ENCODE peak calls at places on chromosomes 5 and 9, in ten cellular contexts. One of them, this sample, is unnamed.

GRCh38 chr9:7103382-7104170 is 345.8 kb downstream of the KDM4C start:
- DNase-seq in A549: no peak
- DNase-seq in erythroblast: peak; percentile 34
- DNase-seq in GM12892: no peak
- DNase-seq in H54: no peak
- DNase-seq in H1: no peak
- DNase-seq in spleen: no peak
- DNase-seq in stomach: no peak
- DNase-seq in Peyer's patch: no peak
- DNase-seq in tibial nerve: no peak
- DNase-seq in this sample: no peak

GRCh38 chr5:150499437-150499956 is 8.4 kb upstream of the NDST1 start:
- DNase-seq in spleen: no peak
- DNase-seq in stomach: no peak
- DNase-seq in tibial nerve: no peak
- DNase-seq in GM12892: no peak
- DNase-seq in A549: no peak
- DNase-seq in Peyer's patch: no peak
- DNase-seq in H1: no peak
- DNase-seq in H54: no peak
- DNase-seq in erythroblast: peak; percentile 80
- DNase-seq in this sample: no peak

GRCh38 chr9:76894198-76894597 is 11.7 kb downstream of the PRUNE2 start:
- DNase-seq in erythroblast: no peak
- DNase-seq in A549: no peak
- DNase-seq in Peyer's patch: no peak
- DNase-seq in GM12892: no peak
- DNase-seq in stomach: no peak
- DNase-seq in spleen: no peak
- DNase-seq in H1: no peak
- DNase-seq in tibial nerve: no peak
- DNase-seq in H54: no peak
- DNase-seq in this sample: no peak

GRCh38 chr9:125633116-125633743 is 73.8 kb downstream of the MAPKAP1 start:
- DNase-seq in spleen: no peak
- DNase-seq in Peyer's patch: no peak
- DNase-seq in tibial nerve: no peak
- DNase-seq in H54: no peak
- DNase-seq in H1: no peak
- DNase-seq in stomach: peak; percentile 43
- DNase-seq in erythroblast: no peak
- DNase-seq in GM12892: no peak
- DNase-seq in A549: no peak
- DNase-seq in this sample: no peak

GRCh38 chr5:155480731-155481131 is 467.2 kb downstream of the KIF4B start:
- DNase-seq in H54: no peak
- DNase-seq in stomach: no peak
- DNase-seq in A549: no peak
- DNase-seq in tibial nerve: no peak
- DNase-seq in Peyer's patch: no peak
- DNase-seq in H1: no peak
- DNase-seq in spleen: no peak
- DNase-seq in GM12892: no peak
- DNase-seq in erythroblast: no peak
- DNase-seq in this sample: no peak

GRCh38 chr9:132472599-132472998 is 62.6 kb downstream of the CFAP77 start:
- DNase-seq in spleen: no peak
- DNase-seq in A549: no peak
- DNase-seq in H54: no peak
- DNase-seq in Peyer's patch: no peak
- DNase-seq in stomach: no peak
- DNase-seq in erythroblast: no peak
- DNase-seq in tibial nerve: no peak
- DNase-seq in H1: no peak
- DNase-seq in GM12892: no peak
- DNase-seq in this sample: no peak

GRCh38 chr5:167730121-167730520 is 561.3 kb upstream of the WWC1 start:
- DNase-seq in stomach: no peak
- DNase-seq in H54: peak; percentile 26
- DNase-seq in erythroblast: no peak
- DNase-seq in tibial nerve: no peak
- DNase-seq in spleen: no peak
- DNase-seq in Peyer's patch: no peak
- DNase-seq in A549: peak; percentile 40
- DNase-seq in GM12892: no peak
- DNase-seq in H1: no peak
- DNase-seq in this sample: no peak

GRCh38 chr9:114426046-114426948 is 38.5 kb upstream of the AKNA start:
- DNase-seq in Peyer's patch: no peak
- DNase-seq in tibial nerve: no peak
- DNase-seq in spleen: peak; percentile 50
- DNase-seq in A549: no peak
- DNase-seq in H1: no peak
- DNase-seq in H54: no peak
- DNase-seq in stomach: no peak
- DNase-seq in GM12892: no peak
- DNase-seq in erythroblast: no peak
- DNase-seq in this sample: no peak

DNA sequence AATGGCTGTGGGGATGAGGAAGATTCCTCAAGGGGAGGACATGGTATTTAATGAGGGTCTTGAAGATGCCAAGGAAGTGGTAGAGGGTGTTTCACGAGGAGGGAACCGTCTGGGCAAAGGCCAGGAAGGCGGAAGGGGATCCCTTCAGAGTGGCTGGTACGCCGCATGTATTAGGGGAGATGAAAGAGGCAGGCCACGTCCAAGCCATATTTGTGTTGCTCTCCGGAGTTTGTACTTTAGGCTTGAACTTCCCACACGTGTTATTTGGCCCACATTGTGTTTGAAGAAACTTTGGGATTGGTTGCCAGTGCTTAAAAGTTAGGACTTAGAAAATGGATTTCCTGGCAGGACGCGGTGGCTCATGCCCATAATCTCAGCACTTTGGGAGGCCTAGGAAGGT is 1.2 kb downstream of the FXN start:
- DNase-seq in tibial nerve: no peak
- DNase-seq in H1: no peak
- DNase-seq in spleen: no peak
- DNase-seq in GM12892: no peak
- DNase-seq in H54: no peak
- DNase-seq in A549: no peak
- DNase-seq in erythroblast: no peak
- DNase-seq in stomach: no peak
- DNase-seq in Peyer's patch: no peak
- DNase-seq in this sample: no peak
- TF ChIP-seq POLR2A in tibial nerve: no peak
- TF ChIP-seq POLR2A in H1: no peak
- TF ChIP-seq POLR2A in spleen: no peak
- TF ChIP-seq POLR2A in GM12892: no peak
- TF ChIP-seq POLR2A in H54: no peak
- TF ChIP-seq POLR2A in A549: no peak
- TF ChIP-seq POLR2A in erythroblast: no peak
- TF ChIP-seq POLR2A in stomach: no peak
- TF ChIP-seq POLR2A in Peyer's patch: no peak
- TF ChIP-seq POLR2A in this sample: no peak

GRCh38 chr9:105557804-105558610 is at the start of gene FKTN:
- DNase-seq in erythroblast: peak; percentile 87
- DNase-seq in Peyer's patch: peak; percentile 81
- DNase-seq in A549: peak; percentile 80
- DNase-seq in stomach: peak; percentile 90
- DNase-seq in spleen: peak; percentile 97
- DNase-seq in H1: peak; percentile 68
- DNase-seq in GM12892: peak; percentile 74
- DNase-seq in tibial nerve: peak; percentile 73
- DNase-seq in H54: peak; percentile 90
- DNase-seq in this sample: peak; percentile 91
- TF ChIP-seq POLR2A in erythroblast: peak; percentile 64
- TF ChIP-seq POLR2A in Peyer's patch: no peak
- TF ChIP-seq POLR2A in A549: peak; percentile 60
- TF ChIP-seq POLR2A in stomach: no peak
- TF ChIP-seq POLR2A in spleen: no peak
- TF ChIP-seq POLR2A in H1: peak; percentile 55
- TF ChIP-seq POLR2A in GM12892: peak; percentile 84
- TF ChIP-seq POLR2A in tibial nerve: no peak
- TF ChIP-seq POLR2A in H54: peak; percentile 85
- TF ChIP-seq POLR2A in this sample: peak; percentile 20

DNA sequence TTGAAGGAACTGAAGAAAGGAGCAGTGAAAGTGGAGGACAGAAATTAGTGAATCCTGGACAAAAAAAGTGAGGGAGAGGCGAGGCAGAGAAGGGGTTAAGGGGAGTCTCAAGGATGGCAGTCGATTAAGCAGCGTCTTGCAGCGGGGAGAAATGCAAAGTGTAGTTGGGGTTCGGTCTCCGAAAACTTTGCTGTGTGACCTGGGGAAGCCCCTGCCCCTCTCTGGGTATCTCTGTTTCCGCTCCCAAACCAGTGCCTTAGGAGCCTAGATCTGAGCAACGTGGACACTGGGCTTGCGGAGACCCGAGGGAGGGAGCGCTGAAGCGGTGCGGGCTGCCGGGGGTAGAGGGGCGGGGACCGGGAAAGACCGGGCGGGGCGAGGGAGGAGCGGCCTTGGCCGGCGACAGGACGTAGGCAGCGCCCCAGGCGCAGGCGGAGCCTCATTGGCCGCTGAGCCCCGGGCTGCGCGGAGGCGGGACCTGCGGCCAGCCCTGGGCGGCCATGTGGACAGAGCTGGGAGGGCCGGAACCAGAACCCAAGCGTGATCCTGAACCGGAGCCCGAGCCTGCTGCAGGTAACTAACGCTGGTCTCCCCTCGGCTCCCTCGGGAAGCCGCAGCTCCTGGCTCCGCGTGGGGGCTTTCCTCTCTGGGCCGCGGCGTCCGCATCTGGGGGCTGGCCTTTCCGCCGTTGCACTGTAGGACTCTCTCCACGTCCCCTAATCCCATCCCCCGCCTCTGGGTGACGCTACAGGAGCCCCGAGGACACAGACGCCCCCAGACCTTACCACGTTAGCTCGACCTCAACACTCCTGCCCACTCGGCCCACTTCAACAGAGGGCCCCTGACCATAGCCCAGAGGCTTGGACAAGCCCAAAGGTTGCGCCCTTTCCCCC is at the start of gene ALDH1B1:
- DNase-seq in tibial nerve: peak; percentile 56
- DNase-seq in spleen: peak; percentile 95
- DNase-seq in A549: peak; percentile 97
- DNase-seq in stomach: peak; percentile 90
- DNase-seq in Peyer's patch: peak; percentile 66
- DNase-seq in H1: peak; percentile 73
- DNase-seq in GM12892: peak; percentile 97
- DNase-seq in erythroblast: peak; percentile 85
- DNase-seq in H54: peak; percentile 90
- DNase-seq in this sample: peak; percentile 92
- TF ChIP-seq POLR2A in tibial nerve: no peak
- TF ChIP-seq POLR2A in spleen: no peak
- TF ChIP-seq POLR2A in A549: peak; percentile 71
- TF ChIP-seq POLR2A in stomach: no peak
- TF ChIP-seq POLR2A in Peyer's patch: peak; percentile 31
- TF ChIP-seq POLR2A in H1: peak; percentile 94
- TF ChIP-seq POLR2A in GM12892: peak; percentile 75
- TF ChIP-seq POLR2A in erythroblast: peak; percentile 54
- TF ChIP-seq POLR2A in H54: peak; percentile 47
- TF ChIP-seq POLR2A in this sample: peak; percentile 66

GRCh38 chr5:141680751-141681201 is 1.3 kb downstream of the ARAP3 start:
- DNase-seq in H1: peak; percentile 88
- DNase-seq in H54: no peak
- DNase-seq in Peyer's patch: no peak
- DNase-seq in stomach: no peak
- DNase-seq in erythroblast: no peak
- DNase-seq in A549: no peak
- DNase-seq in tibial nerve: no peak
- DNase-seq in GM12892: no peak
- DNase-seq in spleen: no peak
- DNase-seq in this sample: peak; percentile 19
- TF ChIP-seq POLR2A in H1: peak; percentile 80
- TF ChIP-seq POLR2A in H54: no peak
- TF ChIP-seq POLR2A in Peyer's patch: no peak
- TF ChIP-seq POLR2A in stomach: no peak
- TF ChIP-seq POLR2A in erythroblast: no peak
- TF ChIP-seq POLR2A in A549: no peak
- TF ChIP-seq POLR2A in tibial nerve: no peak
- TF ChIP-seq POLR2A in GM12892: no peak
- TF ChIP-seq POLR2A in spleen: no peak
- TF ChIP-seq POLR2A in this sample: peak; percentile 9

GRCh38 chr5:77491783-77492652 is at the start of gene WDR41:
- DNase-seq in erythroblast: peak; percentile 93
- DNase-seq in spleen: peak; percentile 98
- DNase-seq in H54: peak; percentile 82
- DNase-seq in stomach: peak; percentile 91
- DNase-seq in GM12892: peak; percentile 71
- DNase-seq in tibial nerve: peak; percentile 76
- DNase-seq in A549: peak; percentile 78
- DNase-seq in Peyer's patch: peak; percentile 84
- DNase-seq in H1: peak; percentile 61
- DNase-seq in this sample: peak; percentile 91
- TF ChIP-seq POLR2A in erythroblast: peak; percentile 74
- TF ChIP-seq POLR2A in spleen: no peak
- TF ChIP-seq POLR2A in H54: peak; percentile 77
- TF ChIP-seq POLR2A in stomach: no peak
- TF ChIP-seq POLR2A in GM12892: peak; percentile 85
- TF ChIP-seq POLR2A in tibial nerve: peak; percentile 61
- TF ChIP-seq POLR2A in A549: peak; percentile 56
- TF ChIP-seq POLR2A in Peyer's patch: peak; percentile 48
- TF ChIP-seq POLR2A in H1: peak; percentile 77
- TF ChIP-seq POLR2A in this sample: peak; percentile 74

DNA sequence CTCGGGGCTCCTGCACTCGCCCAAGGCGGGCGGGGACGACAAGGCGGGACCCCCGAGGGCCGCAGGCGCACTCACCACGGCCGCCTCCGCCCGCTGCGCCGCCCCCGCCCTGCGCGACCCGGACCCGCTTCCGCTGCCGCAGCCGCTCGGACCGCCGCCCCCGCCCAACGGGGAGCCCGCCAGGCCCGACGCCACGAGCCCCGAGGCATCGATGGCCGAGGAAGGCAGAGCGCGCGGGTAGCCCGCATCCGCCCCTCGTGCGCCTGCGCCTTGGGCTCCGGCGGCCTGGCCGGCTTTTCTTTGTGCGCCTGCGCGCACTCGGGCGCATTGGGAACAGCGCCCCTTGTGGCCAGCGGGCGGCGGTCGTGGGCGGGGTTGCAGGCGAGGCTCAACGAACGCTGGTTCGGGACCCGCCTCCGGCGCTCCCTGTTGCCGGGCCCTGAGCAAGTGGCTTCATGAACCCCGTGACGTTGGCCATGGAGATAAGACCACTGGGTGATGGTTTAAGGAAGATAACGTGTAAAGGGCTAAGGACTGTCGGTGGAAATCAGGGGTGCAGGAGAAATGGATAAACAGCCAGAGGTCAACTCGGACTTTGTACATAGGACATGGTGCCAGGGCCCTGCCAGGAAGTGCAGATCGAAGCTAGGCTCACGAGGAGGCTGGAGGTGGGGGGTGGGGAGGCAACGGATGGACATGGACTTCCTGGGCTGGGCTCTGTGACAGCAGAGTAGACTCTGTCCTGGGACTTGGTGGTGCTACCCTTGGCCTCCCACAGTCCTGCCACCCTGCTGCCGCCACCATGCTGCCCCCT is at the start of the genes C8G and FBXW5:
- DNase-seq in Peyer's patch: peak; percentile 87
- DNase-seq in GM12892: peak; percentile 99
- DNase-seq in stomach: peak; percentile 95
- DNase-seq in H1: peak; percentile 78
- DNase-seq in H54: peak; percentile 100
- DNase-seq in tibial nerve: peak; percentile 83
- DNase-seq in A549: peak; percentile 89
- DNase-seq in spleen: peak; percentile 100
- DNase-seq in erythroblast: peak; percentile 96
- DNase-seq in this sample: peak; percentile 95
- TF ChIP-seq POLR2A in Peyer's patch: peak; percentile 90
- TF ChIP-seq POLR2A in GM12892: peak; percentile 53
- TF ChIP-seq POLR2A in stomach: no peak
- TF ChIP-seq POLR2A in H1: no peak
- TF ChIP-seq POLR2A in H54: peak; percentile 79
- TF ChIP-seq POLR2A in tibial nerve: peak; percentile 76
- TF ChIP-seq POLR2A in A549: peak; percentile 60
- TF ChIP-seq POLR2A in spleen: peak; percentile 72
- TF ChIP-seq POLR2A in erythroblast: peak; percentile 69
- TF ChIP-seq POLR2A in this sample: peak; percentile 4

This sample was measured in transverse colon.